ENCODE peak calls at places on chromosomes 5 and 9, in ten cellular contexts. B, T, R, L, J, Q, G, V, P and E are unnamed samples.

GRCh38 chr5:164741376-164741775 is 1236.0 kb downstream of the MAT2B start:
- DNase-seq in B (no peak), V (no peak), T (no peak), P (no peak), Q (no peak), G (no peak), R (no peak), L (no peak), J (no peak), E (no peak)

GRCh38 chr5:113331201-113331551 is 103.6 kb downstream of the TSSK1B start:
- DNase-seq in Q (no peak), B (peak; percentile 65), L (no peak), G (no peak), T (no peak), R (no peak), V (no peak), J (no peak), P (no peak), E (no peak)

GRCh38 chr9:111029260-111029659 is 9.0 kb downstream of the LPAR1 start:
- DNase-seq in V (no peak), T (no peak), L (no peak), J (no peak), P (no peak), R (no peak), G (no peak), B (no peak), Q (no peak), E (no peak)

GRCh38 chr9:15182003-15182695 is 124.9 kb downstream of the TTC39B start:
- DNase-seq in J (no peak), Q (no peak), P (no peak), B (no peak), V (no peak), T (no peak), G (no peak), R (no peak), L (no peak), E (no peak)

GRCh38 chr5:133828727-133829126 is 139.7 kb downstream of the C5orf15 start:
- DNase-seq in V (no peak), P (no peak), R (no peak), B (no peak), G (no peak), Q (no peak), L (no peak), J (no peak), T (no peak), E (no peak)

GRCh38 chr5:180330810-180331646 is 22.1 kb downstream of the GFPT2 start:
- DNase-seq in T (peak; percentile 74), B (peak; percentile 99), Q (peak; percentile 56), R (peak; percentile 31), G (no peak), L (no peak), V (peak; percentile 89), P (peak; percentile 69), J (peak; percentile 96), E (peak; percentile 61)

GRCh38 chr5:45604092-45604491 is 92.1 kb downstream of the HCN1 start:
- DNase-seq in P (no peak), V (no peak), R (no peak), Q (peak; percentile 43), L (no peak), G (no peak), B (no peak), J (no peak), T (no peak), E (no peak)

GRCh38 chr9:21778300-21778699 is 24.1 kb upstream of the MTAP start:
- DNase-seq in B (peak; percentile 87), J (no peak), V (no peak), G (no peak), L (no peak), T (no peak), P (no peak), Q (no peak), R (no peak), E (no peak)

GRCh38 chr5:106610041-106610440 is 1060.7 kb downstream of the EFNA5 start:
- DNase-seq in J (no peak), V (no peak), T (no peak), L (no peak), B (no peak), Q (no peak), P (no peak), G (no peak), R (no peak), E (no peak)

GRCh38 chr5:61202213-61202612 is 39.9 kb upstream of the SMIM15 start:
- DNase-seq in P (no peak), Q (no peak), R (no peak), T (no peak), G (no peak), J (no peak), L (no peak), B (no peak), V (no peak), E (no peak)

GRCh38 chr9:69468380-69468779 is 143.4 kb downstream of the ENTREP1 start:
- DNase-seq in L (no peak), Q (no peak), R (no peak), P (no peak), T (no peak), J (no peak), V (no peak), G (no peak), B (no peak), E (no peak)

GRCh38 chr9:27165067-27165466 is 56.0 kb downstream of the TEK start:
- DNase-seq in L (no peak), J (no peak), B (no peak), R (no peak), G (no peak), P (no peak), Q (no peak), T (no peak), V (no peak), E (no peak)

GRCh38 chr9:133635506-133635902 is 659 bp upstream of the DBH start:
- DNase-seq in P (no peak), Q (no peak), B (no peak), R (no peak), J (no peak), T (no peak), G (no peak), V (no peak), L (no peak), E (no peak)

GRCh38 chr5:127910307-127910956 is 173.1 kb upstream of the SLC12A2 start:
- DNase-seq in Q (no peak), T (no peak), V (no peak), L (no peak), P (no peak), G (no peak), B (no peak), R (no peak), J (no peak), E (no peak)

GRCh38 chr5:151174612-151175101 is 17.1 kb upstream of the ANXA6 start:
- DNase-seq in L (no peak), P (peak; percentile 90), G (no peak), T (no peak), J (peak; percentile 43), Q (peak; percentile 48), V (no peak), R (no peak), B (peak; percentile 47), E (no peak)

GRCh38 chr5:38253759-38254158 is 4.6 kb upstream of the EGFLAM start:
- DNase-seq in P (no peak), V (no peak), T (no peak), L (no peak), Q (no peak), B (no peak), J (no peak), G (no peak), R (no peak), E (no peak)
- H3K27me3 ChIP-seq in P (peaks cover 47% of the 10 kb centered on the region), V (peaks cover 78% of the 10 kb centered on the region), T (peaks cover 22% of the 10 kb centered on the region), L (peaks cover 29% of the 10 kb centered on the region), Q (peaks cover 21% of the 10 kb centered on the region), B (peaks cover 29% of the 10 kb centered on the region), J (peaks cover 11% of the 10 kb centered on the region), G (peaks cover 17% of the 10 kb centered on the region), R (peaks cover 22% of the 10 kb centered on the region), E (peaks cover 11% of the 10 kb centered on the region)

GRCh38 chr9:119458068-119458467 is 88.8 kb upstream of the BRINP1 start:
- DNase-seq in V (no peak), G (no peak), L (no peak), Q (no peak), J (no peak), P (no peak), B (no peak), R (no peak), T (no peak), E (no peak)
- TF ChIP-seq CTCF in V (no peak), G (no peak), L (no peak), Q (no peak), J (no peak), P (no peak), B (no peak), R (no peak), T (no peak), E (no peak)

GRCh38 chr5:73339165-73339564 is 109.4 kb downstream of the FOXD1 start:
- DNase-seq in R (no peak), V (no peak), L (no peak), B (no peak), Q (no peak), G (no peak), T (no peak), J (no peak), P (no peak), E (no peak)

GRCh38 chr5:73338201-73339126 is 110.1 kb downstream of the FOXD1 start:
- DNase-seq in V (no peak), G (no peak), T (no peak), Q (peak; percentile 13), J (no peak), B (peak; percentile 9), P (no peak), L (no peak), R (no peak), E (no peak)

GRCh38 chr5:73337586-73337985 is 111.0 kb downstream of the FOXD1 start:
- DNase-seq in L (no peak), T (no peak), V (no peak), J (peak; percentile 15), Q (no peak), R (no peak), B (no peak), P (no peak), G (no peak), E (no peak)

GRCh38 chr5:73336366-73336765 is 112.2 kb downstream of the FOXD1 start:
- DNase-seq in J (no peak), P (no peak), V (no peak), B (no peak), L (no peak), T (no peak), G (no peak), Q (no peak), R (no peak), E (no peak)

GRCh38 chr5:73339711-73340110 is 108.9 kb downstream of the FOXD1 start:
- DNase-seq in Q (no peak), J (no peak), B (no peak), L (no peak), V (no peak), P (no peak), T (no peak), G (no peak), R (no peak), E (no peak)
- H3K27me3 ChIP-seq in Q (no peaks in the 10 kb centered on the region), J (peaks cover 6% of the 10 kb centered on the region), B (no peaks in the 10 kb centered on the region), L (no peaks in the 10 kb centered on the region), V (no peaks in the 10 kb centered on the region), P (no peaks in the 10 kb centered on the region), T (no peaks in the 10 kb centered on the region), G (peaks cover 9% of the 10 kb centered on the region), R (peaks cover 27% of the 10 kb centered on the region), E (peaks cover 5% of the 10 kb centered on the region)

DNA sequence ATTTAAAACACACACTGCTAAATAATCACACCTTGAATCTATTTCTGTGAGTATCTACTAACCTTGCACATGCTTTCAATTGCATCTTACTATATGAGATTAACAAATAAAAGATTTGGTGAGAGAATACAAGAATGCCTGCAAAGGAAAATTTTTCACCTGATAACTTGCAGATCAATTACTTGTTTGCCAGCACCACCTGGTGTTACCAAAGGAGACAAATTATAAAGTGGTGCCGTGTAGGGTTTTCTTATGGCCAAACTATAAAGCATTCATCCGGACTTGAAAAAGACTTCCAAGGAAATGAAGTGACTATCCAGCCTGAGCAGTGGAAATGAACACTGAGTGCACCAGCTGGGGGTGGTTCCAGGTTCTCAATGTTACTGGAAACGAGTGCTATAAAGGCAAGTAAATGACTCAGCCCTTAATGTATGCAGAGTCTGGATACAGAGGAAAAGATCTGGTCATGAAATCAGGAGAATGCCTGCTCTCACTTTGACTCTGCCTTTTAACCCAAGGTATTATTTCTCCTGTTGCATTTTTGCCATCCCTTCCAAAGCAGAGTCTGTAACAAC is 113.2 kb downstream of the DNAH5 start:
- DNase-seq in B (no peak), R (no peak), Q (no peak), T (no peak), J (no peak), V (no peak), P (no peak), G (no peak), L (no peak), E (no peak)
- TF ChIP-seq CTCF in B (no peak), R (no peak), Q (peak; percentile 5), T (no peak), J (no peak), V (peak; percentile 47), P (peak; percentile 52), G (no peak), L (peak; percentile 45), E (no peak)